ENCODE peak calls at places on chromosome 6, in six cellular contexts. Q, W, O, I, P and B are unnamed samples.

GRCh38 chr6:164379786-164380185 is 929.6 kb downstream of the C6orf118 start:
- DNase-seq in I (no peak), W (no peak), Q (no peak), P (no peak), O (no peak), B (no peak)

GRCh38 chr6:133243723-133244122 is 2.6 kb downstream of the EYA4 start:
- DNase-seq in I (no peak), W (no peak), O (no peak), P (no peak), Q (no peak), B (no peak)

GRCh38 chr6:26198626-26199056 is 111.4 kb downstream of the HFE start:
- DNase-seq in P (no peak), I (no peak), W (no peak), Q (no peak), O (no peak), B (no peak)

GRCh38 chr6:85473748-85474147 is 23.9 kb downstream of the NT5E start:
- DNase-seq in Q (no peak), O (no peak), P (no peak), I (no peak), W (no peak), B (no peak)

GRCh38 chr6:31871068-31871659 is 7.6 kb downstream of the SLC44A4 start:
- DNase-seq in Q (no peak), W (no peak), P (no peak), O (no peak), I (no peak), B (no peak)

GRCh38 chr6:124131259-124131658 is 327.6 kb downstream of the NKAIN2 start:
- DNase-seq in W (no peak), O (no peak), P (peak; percentile 62), I (no peak), Q (no peak), B (no peak)

GRCh38 chr6:11389977-11390376 is 147.6 kb upstream of the TMEM170B start:
- DNase-seq in W (no peak), Q (no peak), O (no peak), P (no peak), I (no peak), B (no peak)

GRCh38 chr6:30380464-30380863 is 35.5 kb downstream of the RPP21 start:
- DNase-seq in Q (no peak), O (no peak), I (no peak), W (no peak), P (no peak), B (no peak)

GRCh38 chr6:133888931-133889556 is at the start of gene TCF21:
- DNase-seq in W (no peak), I (peak; percentile 28), Q (no peak), P (no peak), O (peak; percentile 88), B (no peak)

GRCh38 chr6:143613749-143614148 is 64.0 kb upstream of the PHACTR2 start:
- DNase-seq in Q (no peak), O (no peak), P (no peak), W (no peak), I (no peak), B (no peak)

GRCh38 chr6:13423292-13423691 is 64.1 kb downstream of the GFOD1 start:
- DNase-seq in W (no peak), Q (no peak), O (no peak), I (no peak), P (no peak), B (no peak)

GRCh38 chr6:28648035-28648877 is 122.6 kb downstream of the GPX5 start:
- DNase-seq in Q (peak; percentile 41), P (peak; percentile 81), O (no peak), I (no peak), W (peak; percentile 38), B (peak; percentile 44)

GRCh38 chr6:79466222-79466834 is 70.9 kb downstream of the LCA5 start:
- DNase-seq in W (peak; percentile 7), O (no peak), I (no peak), P (no peak), Q (peak; percentile 24), B (no peak)

GRCh38 chr6:42136508-42137191 is 5.8 kb downstream of the C6orf132 start:
- DNase-seq in I (peak; percentile 28), Q (peak; percentile 88), W (peak; percentile 58), O (no peak), P (peak; percentile 61), B (no peak)

GRCh38 chr6:112274774-112275173 is 20.4 kb upstream of the LAMA4 start:
- DNase-seq in O (no peak), W (no peak), Q (no peak), I (no peak), P (no peak), B (no peak)

GRCh38 chr6:160081398-160081797 is 40.2 kb upstream of the SLC22A1 start:
- DNase-seq in O (no peak), I (no peak), P (no peak), W (no peak), Q (no peak), B (no peak)

GRCh38 chr6:163324928-163325784 is 89.4 kb upstream of the QKI start:
- DNase-seq in W (peak; percentile 51), Q (no peak), I (peak; percentile 52), O (peak; percentile 78), P (peak; percentile 68), B (peak; percentile 26)

GRCh38 chr6:126312013-126312665 is 27.8 kb upstream of the CENPW start:
- DNase-seq in W (peak; percentile 7), I (no peak), O (no peak), P (peak; percentile 44), Q (peak; percentile 35), B (no peak)

GRCh38 chr6:109381007-109381746 is 1.1 kb downstream of the CD164 start:
- DNase-seq in W (no peak), P (no peak), I (no peak), O (no peak), Q (no peak), B (no peak)

GRCh38 chr6:73006161-73006560 is 219.1 kb downstream of the KHDC1L start:
- DNase-seq in O (no peak), W (no peak), P (no peak), Q (no peak), I (no peak), B (no peak)

GRCh38 chr6:41768545-41769308 is 11.0 kb downstream of the FRS3 start:
- DNase-seq in Q (peak; percentile 81), W (no peak), O (no peak), P (peak; percentile 94), I (peak; percentile 73), B (no peak)

GRCh38 chr6:68774843-68775242 is 139.8 kb downstream of the ADGRB3 start:
- DNase-seq in P (no peak), O (no peak), Q (no peak), I (no peak), W (no peak), B (no peak)
- H3K27ac ChIP-seq in P (no peak overlapping the region), O (no peak overlapping the region), Q (peak overlapping the region; percentile 14), I (no peak overlapping the region), W (no peak overlapping the region), B (no peak overlapping the region)

GRCh38 chr6:52726741-52727535 is 36.3 kb downstream of the GSTA2 start:
- DNase-seq in W (no peak), Q (no peak), I (no peak), O (no peak), P (no peak), B (no peak)
- TF ChIP-seq EP300 in W (no peak), Q (no peak), I (no peak), O (no peak), P (no peak), B (no peak)

GRCh38 chr6:136360783-136361182 is 71.1 kb upstream of the BCLAF1 start:
- DNase-seq in W (no peak), P (no peak), I (no peak), O (no peak), Q (no peak), B (no peak)

GRCh38 chr6:136362421-136363090 is 72.9 kb upstream of the BCLAF1 start:
- DNase-seq in Q (no peak), I (no peak), W (no peak), O (no peak), P (no peak), B (no peak)

GRCh38 chr6:136371117-136371696 is 81.6 kb upstream of the BCLAF1 start:
- DNase-seq in O (no peak), Q (no peak), W (no peak), I (no peak), P (no peak), B (no peak)

DNA sequence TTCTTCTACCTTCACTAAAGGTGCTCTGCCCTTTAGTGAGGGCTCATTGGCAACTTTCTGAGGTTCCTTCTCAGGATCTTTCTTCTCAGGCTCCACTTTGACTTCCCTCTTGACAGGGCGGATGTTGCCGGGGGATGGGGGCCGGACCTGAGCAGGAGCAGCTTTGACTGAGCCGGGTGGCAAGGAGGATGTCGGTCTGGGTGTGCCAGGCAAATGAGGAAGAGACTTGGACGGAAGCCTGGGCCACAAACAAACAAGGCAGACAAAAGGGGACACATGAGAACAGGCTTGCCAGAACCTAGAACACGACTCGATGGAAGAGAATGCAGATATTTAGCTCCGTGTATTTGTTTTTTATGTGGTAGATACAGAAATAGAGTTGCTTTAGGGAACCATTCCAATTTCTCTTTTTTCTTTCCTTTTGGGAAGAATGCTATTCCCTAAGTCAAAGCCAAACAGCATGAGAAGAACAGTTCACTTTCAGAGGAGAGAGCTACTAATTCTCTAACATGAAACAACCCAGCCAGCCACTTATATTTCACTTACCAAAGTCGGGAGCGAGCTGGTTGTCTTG is 76.2 kb upstream of the BCLAF1 start:
- DNase-seq in P (no peak), O (peak; percentile 77), I (peak; percentile 34), Q (no peak), W (no peak), B (peak; percentile 25)
- H3K27ac ChIP-seq in P (no peak overlapping the region), O (no peak overlapping the region), I (no peak overlapping the region), Q (no peak overlapping the region), W (no peak overlapping the region), B (no peak overlapping the region)

GRCh38 chr6:7996538-7997225 is 67.5 kb downstream of the BLOC1S5 start:
- DNase-seq in Q (no peak), P (peak; percentile 31), O (peak; percentile 73), W (no peak), I (no peak), B (no peak)

GRCh38 chr6:7991536-7991935 is 72.7 kb downstream of the BLOC1S5 start:
- DNase-seq in W (no peak), I (no peak), Q (no peak), P (no peak), O (no peak), B (no peak)

GRCh38 chr6:7993952-7994351 is 70.2 kb downstream of the BLOC1S5 start:
- DNase-seq in Q (peak; percentile 31), W (no peak), I (no peak), O (no peak), P (no peak), B (no peak)

GRCh38 chr6:7993399-7993798 is 70.8 kb downstream of the BLOC1S5 start:
- DNase-seq in P (no peak), Q (no peak), W (no peak), O (no peak), I (no peak), B (no peak)

DNA sequence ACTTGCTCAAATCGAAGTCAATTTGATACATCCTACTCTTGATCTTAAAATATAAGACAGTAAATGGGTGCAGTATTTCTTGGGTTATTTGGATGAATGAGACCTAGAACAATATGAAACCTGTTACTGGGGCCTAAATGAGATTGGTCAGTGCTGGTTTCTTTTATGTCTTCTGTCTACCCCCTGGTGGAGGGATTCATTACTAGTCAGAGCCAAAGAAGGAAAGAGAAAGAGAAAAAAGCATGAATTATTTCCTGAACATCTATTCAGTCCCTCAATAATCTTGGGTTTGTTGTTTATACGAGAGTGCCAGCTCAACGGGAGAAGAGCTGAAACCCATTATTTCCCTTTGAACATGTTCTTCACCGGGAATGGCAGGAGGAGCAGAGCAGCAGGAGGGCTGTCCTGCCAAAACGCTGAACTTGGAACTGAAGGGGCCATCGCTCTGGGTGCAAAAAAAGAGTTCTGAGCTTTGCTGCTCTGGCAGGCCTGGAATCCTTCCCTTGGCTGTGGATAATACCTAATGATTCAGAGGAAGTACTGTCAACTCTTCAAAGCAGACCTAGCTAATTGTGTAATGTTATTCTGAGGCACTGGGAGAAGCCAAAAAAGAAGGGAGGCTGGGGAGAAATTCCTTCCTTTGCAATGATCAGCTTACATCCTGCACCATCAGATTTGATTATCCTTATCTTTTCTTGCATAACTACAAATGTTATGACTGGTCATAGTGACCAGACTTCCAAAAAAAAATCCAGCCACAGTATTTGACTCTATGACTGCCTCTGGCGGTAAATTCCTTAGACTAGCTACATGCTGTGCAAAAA is 72.0 kb downstream of the BLOC1S5 start:
- DNase-seq in Q (peak; percentile 64), I (no peak), O (peak; percentile 68), W (peak; percentile 54), P (peak; percentile 69), B (no peak)
- TF ChIP-seq EP300 in Q (no peak), I (no peak), O (no peak), W (no peak), P (no peak), B (no peak)